ENCODE peak calls at places on chromosomes 5 and 9, in nine cellular contexts. One of them, this sample, is unnamed.

GRCh38 chr9:3912817-3913216 is 387.0 kb upstream of the RFX3 start:
- DNase-seq in stomach: no peak
- DNase-seq in lower leg skin: no peak
- DNase-seq in IMR-90: peak; percentile 23
- DNase-seq in HepG2: no peak
- DNase-seq in body of pancreas: no peak
- DNase-seq in uterus: no peak
- DNase-seq in GM12891: no peak
- DNase-seq in vagina: no peak
- DNase-seq in this sample: no peak

GRCh38 chr9:79682076-79682736 is 110.4 kb downstream of the TLE4 start:
- DNase-seq in stomach: no peak
- DNase-seq in lower leg skin: no peak
- DNase-seq in IMR-90: peak; percentile 38
- DNase-seq in HepG2: peak; percentile 24
- DNase-seq in body of pancreas: no peak
- DNase-seq in uterus: no peak
- DNase-seq in GM12891: no peak
- DNase-seq in vagina: no peak
- DNase-seq in this sample: no peak

GRCh38 chr9:98602839-98603238 is 105.9 kb downstream of the GABBR2 start:
- DNase-seq in stomach: no peak
- DNase-seq in lower leg skin: peak; percentile 48
- DNase-seq in IMR-90: no peak
- DNase-seq in HepG2: no peak
- DNase-seq in body of pancreas: no peak
- DNase-seq in uterus: no peak
- DNase-seq in GM12891: no peak
- DNase-seq in vagina: no peak
- DNase-seq in this sample: no peak

GRCh38 chr9:134323741-134324358 is 2.4 kb upstream of the RXRA start:
- DNase-seq in stomach: peak; percentile 84
- DNase-seq in lower leg skin: no peak
- DNase-seq in IMR-90: no peak
- DNase-seq in HepG2: peak; percentile 61
- DNase-seq in body of pancreas: peak; percentile 65
- DNase-seq in uterus: peak; percentile 41
- DNase-seq in GM12891: no peak
- DNase-seq in vagina: no peak
- DNase-seq in this sample: no peak

GRCh38 chr9:126309427-126310179 is 17.0 kb upstream of the MVB12B start:
- DNase-seq in stomach: no peak
- DNase-seq in lower leg skin: peak; percentile 61
- DNase-seq in IMR-90: no peak
- DNase-seq in HepG2: no peak
- DNase-seq in body of pancreas: no peak
- DNase-seq in uterus: no peak
- DNase-seq in GM12891: no peak
- DNase-seq in vagina: peak; percentile 47
- DNase-seq in this sample: no peak

GRCh38 chr5:76419597-76419996 is 16.5 kb downstream of the IQGAP2 start:
- DNase-seq in stomach: no peak
- DNase-seq in lower leg skin: no peak
- DNase-seq in IMR-90: no peak
- DNase-seq in HepG2: no peak
- DNase-seq in body of pancreas: no peak
- DNase-seq in uterus: no peak
- DNase-seq in GM12891: no peak
- DNase-seq in vagina: no peak
- DNase-seq in this sample: no peak

GRCh38 chr5:97838214-97838613 is 655.2 kb upstream of the RIOK2 start:
- DNase-seq in stomach: no peak
- DNase-seq in lower leg skin: no peak
- DNase-seq in IMR-90: peak; percentile 99
- DNase-seq in HepG2: no peak
- DNase-seq in body of pancreas: no peak
- DNase-seq in uterus: no peak
- DNase-seq in GM12891: no peak
- DNase-seq in vagina: no peak
- DNase-seq in this sample: peak; percentile 15

GRCh38 chr9:14747116-14747515 is 24.6 kb upstream of the CER1 start:
- DNase-seq in stomach: no peak
- DNase-seq in lower leg skin: no peak
- DNase-seq in IMR-90: no peak
- DNase-seq in HepG2: no peak
- DNase-seq in body of pancreas: no peak
- DNase-seq in uterus: no peak
- DNase-seq in GM12891: no peak
- DNase-seq in vagina: no peak
- DNase-seq in this sample: no peak

DNA sequence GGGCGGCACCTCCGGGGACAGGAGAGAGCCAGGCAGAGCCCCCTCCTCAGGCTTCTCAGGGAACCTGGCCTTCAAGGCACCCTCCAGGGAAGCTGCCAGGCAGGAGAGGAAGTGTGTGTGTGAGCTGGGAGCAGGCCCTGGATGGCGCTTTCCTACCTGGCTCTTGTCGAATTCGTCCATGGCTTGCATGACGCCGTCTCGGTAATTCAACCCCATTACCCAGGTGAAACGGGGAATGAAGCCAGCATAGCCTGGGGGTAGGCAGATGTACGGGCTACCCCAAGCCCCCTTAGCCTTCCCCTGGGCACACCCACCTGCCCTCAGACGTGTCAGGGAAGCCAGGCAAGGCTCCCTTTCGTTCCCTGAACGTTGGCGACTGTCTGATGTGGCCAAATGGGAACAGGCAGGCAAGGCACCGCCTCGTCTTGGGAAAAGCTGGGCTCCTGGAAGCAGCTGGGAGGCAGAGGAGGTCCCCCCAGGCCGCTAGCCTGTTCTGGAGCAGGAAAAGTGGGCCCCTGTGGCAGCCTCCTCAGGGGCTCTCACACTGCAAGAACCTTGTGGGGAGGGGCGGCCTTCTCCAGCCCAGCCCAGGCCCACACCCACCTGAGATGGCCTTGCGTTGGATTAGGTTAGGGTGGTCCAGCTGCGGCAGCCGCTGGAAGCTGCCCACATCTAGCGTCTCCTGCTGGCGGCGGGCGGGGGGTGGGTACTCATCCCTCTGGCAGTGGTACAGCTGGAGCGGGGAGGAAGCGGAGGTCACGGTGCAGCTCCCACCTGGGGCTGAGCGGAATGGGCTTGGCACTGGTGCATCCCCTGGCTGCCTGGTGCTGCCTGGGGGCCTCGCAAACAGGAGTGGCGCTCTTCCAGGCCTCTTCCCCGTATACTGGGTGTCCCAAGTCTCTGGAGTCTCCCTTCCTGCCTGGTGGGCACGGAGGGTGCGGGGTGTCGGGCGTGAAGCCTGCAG is 3.7 kb downstream of the TUBB4B start:
- DNase-seq in stomach: no peak
- DNase-seq in lower leg skin: no peak
- DNase-seq in IMR-90: no peak
- DNase-seq in HepG2: no peak
- DNase-seq in body of pancreas: no peak
- DNase-seq in uterus: no peak
- DNase-seq in GM12891: no peak
- DNase-seq in vagina: no peak
- DNase-seq in this sample: no peak
- TF ChIP-seq POLR2A in stomach: no peak
- TF ChIP-seq POLR2A in lower leg skin: no peak
- TF ChIP-seq POLR2A in IMR-90: peak; percentile 84
- TF ChIP-seq POLR2A in HepG2: no peak
- TF ChIP-seq POLR2A in body of pancreas: peak; percentile 7
- TF ChIP-seq POLR2A in uterus: no peak
- TF ChIP-seq POLR2A in GM12891: peak; percentile 76
- TF ChIP-seq POLR2A in vagina: no peak
- TF ChIP-seq POLR2A in this sample: no peak

GRCh38 chr5:83470516-83470915 is 1.0 kb upstream of the VCAN start:
- DNase-seq in stomach: no peak
- DNase-seq in lower leg skin: no peak
- DNase-seq in IMR-90: no peak
- DNase-seq in HepG2: peak; percentile 56
- DNase-seq in body of pancreas: no peak
- DNase-seq in uterus: no peak
- DNase-seq in GM12891: no peak
- DNase-seq in vagina: no peak
- DNase-seq in this sample: no peak
- TF ChIP-seq POLR2A in stomach: no peak
- TF ChIP-seq POLR2A in lower leg skin: no peak
- TF ChIP-seq POLR2A in IMR-90: no peak
- TF ChIP-seq POLR2A in HepG2: no peak
- TF ChIP-seq POLR2A in body of pancreas: no peak
- TF ChIP-seq POLR2A in uterus: no peak
- TF ChIP-seq POLR2A in GM12891: no peak
- TF ChIP-seq POLR2A in vagina: no peak
- TF ChIP-seq POLR2A in this sample: no peak

DNA sequence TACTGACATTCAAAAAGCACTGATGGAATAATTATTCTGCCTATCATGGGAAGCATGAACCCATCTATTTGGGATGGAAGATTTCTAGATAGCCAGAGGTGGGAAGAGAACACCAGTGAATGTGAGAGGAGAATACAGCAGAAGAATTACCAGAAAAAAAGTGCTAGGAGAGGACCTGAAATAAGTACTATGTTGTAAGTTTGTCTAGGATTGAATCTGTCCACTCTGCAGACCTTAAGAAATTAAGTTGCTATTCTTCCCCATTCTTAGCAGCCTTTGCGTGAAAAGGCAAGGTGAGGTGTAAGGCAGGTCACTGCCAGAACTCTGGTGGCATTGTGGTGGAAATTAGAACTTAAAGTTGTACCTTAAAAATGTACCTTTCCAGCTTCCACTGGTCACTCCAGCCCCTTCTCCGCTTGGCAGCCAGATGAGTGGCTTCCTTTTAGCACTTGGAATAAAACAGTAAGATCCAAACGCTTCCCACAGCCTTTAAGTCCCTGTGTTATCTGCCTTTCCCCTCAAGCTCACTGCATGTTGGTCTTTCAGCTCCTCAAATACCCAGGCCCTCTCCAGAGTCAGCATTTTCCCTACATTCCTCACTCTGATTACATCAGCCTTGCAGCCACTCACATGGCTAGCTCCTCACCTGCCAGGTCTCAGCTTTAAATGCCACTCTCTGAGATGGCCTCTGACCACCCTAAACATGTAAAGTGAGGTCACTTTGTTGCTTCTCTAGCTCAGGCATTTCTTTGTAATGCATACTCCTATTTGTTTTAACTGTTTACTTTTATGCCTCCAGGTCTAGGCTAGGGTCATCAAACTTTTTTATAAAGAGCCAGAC is 253.0 kb downstream of the EPB41L4A start:
- DNase-seq in stomach: no peak
- DNase-seq in lower leg skin: no peak
- DNase-seq in IMR-90: no peak
- DNase-seq in HepG2: peak; percentile 41
- DNase-seq in body of pancreas: no peak
- DNase-seq in uterus: no peak
- DNase-seq in GM12891: no peak
- DNase-seq in vagina: no peak
- DNase-seq in this sample: no peak
- TF ChIP-seq POLR2A in stomach: no peak
- TF ChIP-seq POLR2A in lower leg skin: no peak
- TF ChIP-seq POLR2A in IMR-90: no peak
- TF ChIP-seq POLR2A in HepG2: no peak
- TF ChIP-seq POLR2A in body of pancreas: no peak
- TF ChIP-seq POLR2A in uterus: no peak
- TF ChIP-seq POLR2A in GM12891: no peak
- TF ChIP-seq POLR2A in vagina: no peak
- TF ChIP-seq POLR2A in this sample: no peak

GRCh38 chr9:133030317-133031129 is at the start of gene GTF3C5:
- DNase-seq in stomach: peak; percentile 93
- DNase-seq in lower leg skin: peak; percentile 99
- DNase-seq in IMR-90: peak; percentile 99
- DNase-seq in HepG2: peak; percentile 99
- DNase-seq in body of pancreas: peak; percentile 97
- DNase-seq in uterus: peak; percentile 91
- DNase-seq in GM12891: peak; percentile 98
- DNase-seq in vagina: peak; percentile 99
- DNase-seq in this sample: peak; percentile 99
- TF ChIP-seq POLR2A in stomach: no peak
- TF ChIP-seq POLR2A in lower leg skin: no peak
- TF ChIP-seq POLR2A in IMR-90: peak; percentile 60
- TF ChIP-seq POLR2A in HepG2: peak; percentile 68
- TF ChIP-seq POLR2A in body of pancreas: peak; percentile 19
- TF ChIP-seq POLR2A in uterus: peak; percentile 42
- TF ChIP-seq POLR2A in GM12891: peak; percentile 94
- TF ChIP-seq POLR2A in vagina: peak; percentile 71
- TF ChIP-seq POLR2A in this sample: peak; percentile 70

GRCh38 chr9:69173891-69174644 is at the start of gene TJP2:
- DNase-seq in stomach: peak; percentile 40
- DNase-seq in lower leg skin: peak; percentile 92
- DNase-seq in IMR-90: peak; percentile 75
- DNase-seq in HepG2: peak; percentile 54
- DNase-seq in body of pancreas: peak; percentile 61
- DNase-seq in uterus: peak; percentile 64
- DNase-seq in GM12891: peak; percentile 58
- DNase-seq in vagina: no peak
- DNase-seq in this sample: peak; percentile 84
- TF ChIP-seq POLR2A in stomach: no peak
- TF ChIP-seq POLR2A in lower leg skin: no peak
- TF ChIP-seq POLR2A in IMR-90: peak; percentile 88
- TF ChIP-seq POLR2A in HepG2: peak; percentile 76
- TF ChIP-seq POLR2A in body of pancreas: no peak
- TF ChIP-seq POLR2A in uterus: no peak
- TF ChIP-seq POLR2A in GM12891: no peak
- TF ChIP-seq POLR2A in vagina: no peak
- TF ChIP-seq POLR2A in this sample: peak; percentile 88

This sample was measured in H54.